ENCODE peak calls at places on chromosomes 7 and 10, in eight cellular contexts. P, B, X, Z, F, J, G and I are unnamed samples.

GRCh38 chr7:104045183-104045582 is 55.7 kb upstream of the RELN start:
- DNase-seq in G (no peak), B (no peak), F (no peak), X (no peak), J (no peak), Z (no peak), P (peak; percentile 20), I (no peak)

GRCh38 chr10:122286872-122287271 is 15.8 kb downstream of the BTBD16 start:
- DNase-seq in X (no peak), P (no peak), Z (no peak), F (no peak), B (no peak), J (no peak), G (no peak), I (no peak)

GRCh38 chr7:142739927-142740492 is 9.3 kb upstream of the PRSS1 start:
- DNase-seq in P (no peak), G (no peak), F (no peak), J (no peak), X (no peak), B (no peak), Z (no peak), I (no peak)

GRCh38 chr10:90621577-90621976 is 236.3 kb downstream of the HTR7 start:
- DNase-seq in X (no peak), G (no peak), P (no peak), Z (no peak), J (no peak), B (peak; percentile 48), F (no peak), I (no peak)

GRCh38 chr7:18638594-18639452 is 143.3 kb downstream of the HDAC9 start:
- DNase-seq in Z (no peak), G (peak; percentile 5), J (no peak), P (peak; percentile 11), F (no peak), B (no peak), X (no peak), I (peak; percentile 55)

GRCh38 chr10:103666109-103666508 is 172.6 kb downstream of the NEURL1 start:
- DNase-seq in Z (no peak), J (no peak), G (no peak), X (no peak), P (peak; percentile 20), B (no peak), F (no peak), I (peak; percentile 16)

GRCh38 chr10:115566867-115567266 is 473.7 kb downstream of the ATRNL1 start:
- DNase-seq in G (no peak), B (no peak), P (no peak), Z (no peak), J (no peak), F (no peak), X (no peak), I (no peak)

GRCh38 chr7:85749715-85750453 is 563.0 kb upstream of the SEMA3D start:
- DNase-seq in J (no peak), X (no peak), G (no peak), F (no peak), P (no peak), Z (no peak), B (no peak), I (no peak)

GRCh38 chr10:77873558-77874380 is 52.8 kb downstream of the DLG5 start:
- DNase-seq in F (peak; percentile 32), B (no peak), Z (no peak), P (peak; percentile 66), X (peak; percentile 61), G (no peak), J (peak; percentile 67), I (peak; percentile 20)

GRCh38 chr10:45811075-45811474 is 36.2 kb downstream of the AGAP4 start:
- DNase-seq in J (no peak), Z (no peak), X (no peak), G (no peak), P (no peak), F (no peak), B (no peak), I (no peak)